ENCODE peak calls at places on chromosomes 16 and 17, in four cellular contexts. One of them, this sample, is unnamed.
A peak's percentile ranks its signal among the peaks of the same experiment; 100 is the strongest.

GRCh38 chr16:29664133-29664912 is 1.3 kb downstream of the SPN start:
- DNase-seq in IMR-90: no peak
- DNase-seq in adipocyte: no peak
- DNase-seq in kidney: peak; percentile 77
- DNase-seq in this sample: no peak

GRCh38 chr16:31329671-31330552 is 25.1 kb upstream of the ITGAX start:
- DNase-seq in IMR-90: no peak
- DNase-seq in kidney: peak; percentile 59
- DNase-seq in adipocyte: no peak
- DNase-seq in this sample: no peak

GRCh38 chr17:43613911-43614310 is 47.8 kb downstream of the MEOX1 start:
- DNase-seq in IMR-90: no peak
- DNase-seq in adipocyte: no peak
- DNase-seq in kidney: no peak
- DNase-seq in this sample: no peak

GRCh38 chr17:2394775-2395191 is 6.1 kb downstream of the MNT start:
- DNase-seq in kidney: peak; percentile 81
- DNase-seq in adipocyte: no peak
- DNase-seq in IMR-90: no peak
- DNase-seq in this sample: no peak

GRCh38 chr16:89610108-89610453 is 3.4 kb upstream of the DPEP1 start:
- DNase-seq in IMR-90: no peak
- DNase-seq in adipocyte: no peak
- DNase-seq in kidney: no peak
- DNase-seq in this sample: no peak

GRCh38 chr16:56984639-56985038 is 4.7 kb upstream of the NLRC5 start:
- DNase-seq in kidney: peak; percentile 26
- DNase-seq in adipocyte: no peak
- DNase-seq in IMR-90: no peak
- DNase-seq in this sample: no peak

GRCh38 chr16:90046122-90046970 is 27.1 kb upstream of the DBNDD1 start:
- DNase-seq in adipocyte: no peak
- DNase-seq in IMR-90: no peak
- DNase-seq in kidney: no peak
- DNase-seq in this sample: no peak

GRCh38 chr17:41837761-41838538 is at the start of gene KLHL10:
- DNase-seq in IMR-90: no peak
- DNase-seq in adipocyte: no peak
- DNase-seq in kidney: no peak
- DNase-seq in this sample: no peak

GRCh38 chr16:8736123-8736680 is 61.2 kb downstream of the TMEM186 start:
- DNase-seq in IMR-90: no peak
- DNase-seq in adipocyte: no peak
- DNase-seq in kidney: no peak
- DNase-seq in this sample: no peak

GRCh38 chr17:41794603-41794975 is 8.1 kb upstream of the JUP start:
- DNase-seq in kidney: no peak
- DNase-seq in adipocyte: no peak
- DNase-seq in IMR-90: no peak
- DNase-seq in this sample: no peak

GRCh38 chr17:64357191-64357981 is 33.3 kb downstream of the PECAM1 start:
- DNase-seq in kidney: no peak
- DNase-seq in IMR-90: peak; percentile 94
- DNase-seq in adipocyte: peak; percentile 95
- DNase-seq in this sample: peak; percentile 91

GRCh38 chr17:11239379-11239970 is 1.5 kb upstream of the SHISA6 start:
- DNase-seq in IMR-90: no peak
- DNase-seq in adipocyte: no peak
- DNase-seq in kidney: no peak
- DNase-seq in this sample: no peak

GRCh38 chr17:27381007-27381501 is 75.2 kb upstream of the KSR1 start:
- DNase-seq in kidney: peak; percentile 86
- DNase-seq in IMR-90: peak; percentile 20
- DNase-seq in adipocyte: peak; percentile 55
- DNase-seq in this sample: peak; percentile 38

GRCh38 chr17:66435182-66435581 is 132.8 kb downstream of the PRKCA start:
- DNase-seq in IMR-90: no peak
- DNase-seq in kidney: no peak
- DNase-seq in adipocyte: no peak
- DNase-seq in this sample: no peak

GRCh38 chr17:66431080-66431795 is 128.8 kb downstream of the PRKCA start:
- DNase-seq in IMR-90: peak; percentile 41
- DNase-seq in kidney: no peak
- DNase-seq in adipocyte: peak; percentile 34
- DNase-seq in this sample: peak; percentile 21

GRCh38 chr17:66431910-66432309 is 129.5 kb downstream of the PRKCA start:
- DNase-seq in IMR-90: peak; percentile 92
- DNase-seq in kidney: no peak
- DNase-seq in adipocyte: peak; percentile 91
- DNase-seq in this sample: peak; percentile 69

GRCh38 chr17:66432996-66433556 is 130.7 kb downstream of the PRKCA start:
- DNase-seq in IMR-90: peak; percentile 59
- DNase-seq in kidney: no peak
- DNase-seq in adipocyte: peak; percentile 88
- DNase-seq in this sample: peak; percentile 72

GRCh38 chr17:66432558-66432957 is 130.1 kb downstream of the PRKCA start:
- DNase-seq in IMR-90: no peak
- DNase-seq in adipocyte: peak; percentile 29
- DNase-seq in kidney: no peak
- DNase-seq in this sample: no peak
- H3K9ac ChIP-seq in IMR-90: no peak overlapping the region
- H3K9ac ChIP-seq in adipocyte: peak overlapping the region; percentile 12
- H3K9ac ChIP-seq in kidney: no peak overlapping the region
- H3K9ac ChIP-seq in this sample: peak overlapping the region; percentile 85

GRCh38 chr17:57286372-57287105 is 30.2 kb downstream of the MSI2 start:
- DNase-seq in adipocyte: no peak
- DNase-seq in IMR-90: no peak
- DNase-seq in kidney: no peak
- DNase-seq in this sample: no peak

GRCh38 chr17:57283203-57283971 is 27.1 kb downstream of the MSI2 start:
- DNase-seq in kidney: no peak
- DNase-seq in adipocyte: no peak
- DNase-seq in IMR-90: no peak
- DNase-seq in this sample: no peak

GRCh38 chr17:57285681-57286080 is 29.4 kb downstream of the MSI2 start:
- DNase-seq in IMR-90: no peak
- DNase-seq in kidney: no peak
- DNase-seq in adipocyte: no peak
- DNase-seq in this sample: no peak

GRCh38 chr17:57284583-57284982 is 28.3 kb downstream of the MSI2 start:
- DNase-seq in kidney: no peak
- DNase-seq in adipocyte: no peak
- DNase-seq in IMR-90: no peak
- DNase-seq in this sample: no peak

GRCh38 chr17:57284984-57285646 is 28.8 kb downstream of the MSI2 start:
- DNase-seq in kidney: no peak
- DNase-seq in adipocyte: no peak
- DNase-seq in IMR-90: no peak
- DNase-seq in this sample: no peak
- H3K9ac ChIP-seq in kidney: peak overlapping the region; percentile 22
- H3K9ac ChIP-seq in adipocyte: no peak overlapping the region
- H3K9ac ChIP-seq in IMR-90: no peak overlapping the region
- H3K9ac ChIP-seq in this sample: no peak overlapping the region

DNA sequence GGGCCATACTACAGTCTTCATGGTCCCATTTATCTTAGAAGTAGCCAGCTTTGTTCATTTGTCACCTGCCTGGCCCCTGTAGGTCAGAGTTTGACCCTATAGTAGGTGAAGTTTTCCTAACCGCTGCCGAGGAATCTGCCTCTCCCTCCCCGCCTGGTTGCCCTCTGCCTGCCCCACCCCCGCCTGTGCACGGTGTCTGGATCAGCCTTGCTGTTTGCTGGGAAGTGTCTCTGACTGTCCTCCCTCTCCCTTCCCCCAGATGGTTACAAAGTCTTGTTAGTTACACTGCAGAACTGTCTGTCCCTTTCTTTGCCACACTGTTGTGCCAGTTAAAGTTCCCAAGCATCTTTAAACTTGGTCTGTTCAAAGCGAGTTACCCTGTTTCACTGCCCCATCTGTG is 5.7 kb downstream of the UBFD1 start:
- DNase-seq in IMR-90: no peak
- DNase-seq in kidney: no peak
- DNase-seq in adipocyte: no peak
- DNase-seq in this sample: no peak
- H3K9ac ChIP-seq in IMR-90: no peak overlapping the region
- H3K9ac ChIP-seq in kidney: no peak overlapping the region
- H3K9ac ChIP-seq in adipocyte: no peak overlapping the region
- H3K9ac ChIP-seq in this sample: no peak overlapping the region

DNA sequence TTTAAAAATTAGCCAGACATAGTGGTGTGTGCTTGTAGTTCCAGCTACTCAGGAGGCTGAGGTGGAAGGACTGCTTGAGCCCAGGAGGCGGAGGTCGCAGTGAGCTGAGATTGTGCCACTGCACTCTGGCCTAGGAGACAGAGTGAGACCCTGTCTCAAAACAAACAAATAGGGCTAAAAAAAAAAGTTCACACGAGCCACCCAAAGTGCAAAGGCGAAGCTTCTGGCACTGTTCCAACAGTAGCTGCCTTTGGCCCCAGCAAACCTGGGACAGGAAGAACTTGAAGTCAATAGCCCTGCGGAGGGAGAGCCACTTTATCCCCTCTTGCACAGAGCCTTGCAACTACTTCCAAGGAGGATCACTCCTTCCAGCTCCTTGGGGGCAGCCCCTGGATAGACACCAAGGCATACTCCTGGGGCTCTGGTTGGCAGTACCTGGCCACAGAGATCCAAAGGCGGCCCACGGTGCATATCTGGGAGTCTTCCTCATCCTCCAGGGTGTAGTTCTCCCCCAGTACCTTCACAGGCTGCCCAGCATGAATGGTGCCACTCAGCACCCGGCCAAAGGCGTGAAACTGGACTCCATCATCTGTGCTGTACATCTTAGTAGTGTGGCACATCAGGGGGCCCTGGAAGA is 14.7 kb downstream of the HIGD1B start:
- DNase-seq in IMR-90: no peak
- DNase-seq in kidney: no peak
- DNase-seq in adipocyte: no peak
- DNase-seq in this sample: no peak
- H3K9ac ChIP-seq in IMR-90: no peak overlapping the region
- H3K9ac ChIP-seq in kidney: no peak overlapping the region
- H3K9ac ChIP-seq in adipocyte: no peak overlapping the region
- H3K9ac ChIP-seq in this sample: no peak overlapping the region

DNA sequence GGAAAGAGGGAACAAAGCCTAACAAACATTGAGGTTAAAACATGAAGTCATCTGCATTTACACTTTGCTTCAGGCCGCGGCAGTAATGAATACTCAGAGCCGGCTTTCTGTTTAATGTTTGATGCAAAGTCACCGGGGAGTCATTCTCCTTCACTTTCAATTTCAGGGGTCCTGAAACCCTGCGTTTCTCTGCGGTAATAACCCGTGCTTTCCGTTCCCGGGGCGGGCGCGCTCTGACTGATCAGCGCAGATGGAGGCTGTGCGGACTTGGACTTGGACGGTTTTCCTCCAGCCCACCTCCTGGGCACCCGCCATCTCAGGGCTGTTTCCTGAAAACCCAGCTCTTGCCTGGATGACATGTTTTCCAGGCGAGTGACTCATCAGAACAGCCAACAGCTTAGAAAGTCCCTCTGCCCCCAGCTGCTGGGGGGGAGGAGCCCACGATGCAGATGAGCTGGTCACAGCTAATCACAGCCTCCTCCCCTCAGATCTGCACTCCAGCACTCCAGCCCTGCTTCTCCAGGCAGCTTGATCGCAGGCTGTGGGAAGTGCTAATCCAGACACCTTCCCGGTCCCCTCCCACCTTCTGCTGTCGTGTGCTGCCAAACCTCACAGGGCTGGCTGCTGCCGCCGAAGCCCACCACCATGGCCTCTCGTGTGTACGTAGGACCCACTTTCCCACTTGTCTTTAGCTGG is 158.6 kb upstream of the CHMP6 start:
- DNase-seq in adipocyte: peak; percentile 96
- DNase-seq in IMR-90: peak; percentile 99
- DNase-seq in kidney: peak; percentile 95
- DNase-seq in this sample: peak; percentile 99
- H3K9ac ChIP-seq in adipocyte: peak overlapping the region; percentile 86
- H3K9ac ChIP-seq in IMR-90: peak overlapping the region; percentile 80
- H3K9ac ChIP-seq in kidney: peak overlapping the region; percentile 70
- H3K9ac ChIP-seq in this sample: peak overlapping the region; percentile 100

This sample was measured in mesenchymal stem cell.